ENCODE peak calls at places on chromosomes 2 and 18, in four cellular contexts. Z is K562, I is WTC11, R is GM12878. L is an unnamed sample.

GRCh38 chr2:105518897-105519296 is 120.0 kb upstream of the FHL2 start:
- DNase-seq in I (no peak), R (no peak), Z (peak), L (peak)

GRCh38 chr2:234003972-234004617 is 46.4 kb upstream of the SPP2 start:
- DNase-seq in R (no peak), I (no peak), Z (peak), L (no peak)

GRCh38 chr2:119068154-119068725 is 90.3 kb downstream of the C1QL2 start:
- DNase-seq in I (no peak), R (no peak), Z (no peak), L (no peak)

GRCh38 chr2:63486861-63487290 is 101.4 kb downstream of the WDPCP start:
- DNase-seq in I (no peak), Z (no peak), R (no peak), L (no peak)

GRCh38 chr2:10278029-10278762 is 24.5 kb upstream of the HPCAL1 start:
- DNase-seq in I (no peak), R (no peak), Z (peak), L (peak)

GRCh38 chr18:27378396-27379094 is 193.4 kb upstream of the CHST9 start:
- DNase-seq in R (no peak), Z (no peak), I (no peak), L (no peak)

GRCh38 chr2:158134655-158135054 is 33.0 kb downstream of the UPP2 start:
- DNase-seq in Z (no peak), I (no peak), R (no peak), L (peak)

GRCh38 chr2:113253453-113253852 is 25.3 kb downstream of the PAX8 start:
- DNase-seq in R (no peak), I (no peak), Z (no peak), L (no peak)

GRCh38 chr2:66985901-66986300 is 411.2 kb upstream of the ETAA1 start:
- DNase-seq in I (no peak), R (no peak), Z (no peak), L (no peak)

GRCh38 chr18:42052137-42052708 is 97.2 kb downstream of the PIK3C3 start:
- DNase-seq in R (no peak), I (no peak), Z (peak), L (no peak)

GRCh38 chr2:174546519-174547506 is 50.8 kb downstream of the WIPF1 start:
- DNase-seq in I (peak), Z (peak), R (no peak), L (peak)

GRCh38 chr2:51068237-51068636 is 36.3 kb upstream of the NRXN1 start:
- DNase-seq in I (no peak), Z (no peak), R (no peak), L (no peak)

GRCh38 chr18:35289293-35290069 is 548 bp downstream of the ZSCAN30 start:
- DNase-seq in R (no peak), I (peak), Z (peak), L (peak)

GRCh38 chr2:88874063-88874657 is 182.7 kb downstream of the RPIA start:
- DNase-seq in Z (peak), R (no peak), I (peak), L (peak)

GRCh38 chr2:26088038-26088643 is 54.3 kb downstream of the RAB10 start:
- DNase-seq in Z (peak), I (no peak), R (no peak), L (peak)

GRCh38 chr2:233387225-233387624 is 32.9 kb downstream of the DGKD start:
- DNase-seq in R (no peak), Z (no peak), I (no peak), L (no peak)

GRCh38 chr2:134232461-134232860 is 21.4 kb upstream of the MGAT5 start:
- DNase-seq in Z (no peak), I (no peak), R (no peak), L (no peak)

GRCh38 chr2:118812530-118812929 is 34.9 kb downstream of the EN1 start:
- DNase-seq in I (peak), R (no peak), Z (no peak), L (no peak)

GRCh38 chr2:225694664-225695063 is 295.2 kb downstream of the NYAP2 start:
- DNase-seq in I (no peak), R (no peak), Z (no peak), L (no peak)

GRCh38 chr2:120596191-120596781 is 139.4 kb upstream of the GLI2 start:
- DNase-seq in R (no peak), Z (no peak), I (no peak), L (no peak)

GRCh38 chr2:237774811-237775553 is 23.6 kb upstream of the RBM44 start:
- DNase-seq in R (peak), Z (peak), I (peak), L (peak)

DNA sequence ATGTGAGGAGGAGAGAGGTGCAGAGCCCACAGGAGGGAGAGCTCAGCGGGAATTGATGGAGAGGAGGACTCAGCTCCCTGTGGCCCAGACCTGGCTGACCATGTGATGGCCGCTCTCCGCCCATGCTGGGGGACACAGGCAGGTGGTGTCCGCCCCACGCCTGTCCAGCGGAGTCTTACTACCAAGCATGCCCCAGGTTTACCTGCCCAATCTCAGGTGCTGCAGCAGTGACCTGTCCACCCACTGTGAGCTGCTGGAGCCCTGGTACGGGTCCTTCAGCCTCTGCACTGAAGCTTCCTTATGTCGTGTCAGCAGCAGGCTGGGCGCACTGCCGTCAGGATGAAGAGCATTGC is 170.8 kb downstream of the RTP5 start:
- DNase-seq in Z (no peak), I (no peak), R (no peak), L (no peak)
- TF ChIP-seq CBFB in Z (no peak), I (no peak), R (no peak), L (no peak)

GRCh38 chr2:172113617-172114016 is 10.9 kb upstream of the DLX2 start:
- DNase-seq in R (no peak), Z (peak), I (no peak), L (peak)
- TF ChIP-seq CBFB in R (no peak), Z (no peak), I (no peak), L (no peak)

GRCh38 chr2:221350621-221351020 is 221.5 kb downstream of the EPHA4 start:
- DNase-seq in I (no peak), Z (no peak), R (no peak), L (no peak)
- TF ChIP-seq CBFB in I (no peak), Z (no peak), R (no peak), L (no peak)

DNA sequence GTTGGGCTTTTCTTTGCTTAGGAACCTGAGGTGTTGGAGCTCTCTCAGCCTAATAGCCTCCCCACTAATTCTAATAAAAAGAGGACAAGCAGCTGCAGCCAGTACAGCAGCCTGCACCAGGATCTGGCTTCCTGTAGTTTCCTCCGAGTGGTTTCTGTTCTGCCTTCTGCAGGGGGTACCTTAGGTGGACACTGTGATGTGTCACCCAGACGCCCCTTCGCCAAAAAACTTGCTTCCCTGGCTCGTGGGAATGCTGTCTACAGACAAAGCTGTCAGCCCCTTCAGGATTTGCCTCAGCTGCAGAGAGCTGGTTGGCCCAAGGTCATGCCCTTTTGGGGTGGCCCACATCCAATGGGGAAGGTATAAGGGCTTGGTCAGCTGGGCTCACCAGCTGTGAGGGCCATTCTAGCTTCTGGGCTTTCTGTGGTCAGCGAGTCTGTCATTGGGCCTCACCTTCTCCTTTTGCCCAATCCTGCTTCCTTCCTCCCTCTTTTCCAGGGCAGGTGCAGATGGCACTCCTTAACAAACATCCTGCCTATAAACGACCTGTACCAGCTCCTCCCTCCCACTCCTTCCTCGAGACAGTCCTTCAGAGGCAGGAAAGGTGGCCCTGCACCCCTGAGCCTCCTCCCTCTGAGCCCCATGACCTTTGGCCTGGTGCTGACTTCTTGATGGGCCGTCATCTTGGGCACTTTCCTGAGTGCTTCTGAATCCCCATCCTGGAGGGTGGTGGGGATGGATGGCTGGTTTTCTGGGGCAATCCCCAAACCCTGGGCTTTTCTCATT is 44.0 kb upstream of the ROCK2 start:
- DNase-seq in R (no peak), Z (no peak), I (no peak), L (no peak)
- TF ChIP-seq CBFB in R (no peak), Z (no peak), I (no peak), L (no peak)

GRCh38 chr2:108316194-108316880 is 27.6 kb downstream of the SULT1C2 start:
- DNase-seq in Z (peak), R (no peak), I (peak), L (no peak)

GRCh38 chr2:108315408-108316193 is 26.9 kb downstream of the SULT1C2 start:
- DNase-seq in I (no peak), R (no peak), Z (no peak), L (peak)

GRCh38 chr2:108320326-108320932 is 31.7 kb downstream of the SULT1C2 start:
- DNase-seq in I (no peak), R (no peak), Z (no peak), L (no peak)

GRCh38 chr2:108314586-108315296 is 26.0 kb downstream of the SULT1C2 start:
- DNase-seq in Z (no peak), R (no peak), I (no peak), L (no peak)

DNA sequence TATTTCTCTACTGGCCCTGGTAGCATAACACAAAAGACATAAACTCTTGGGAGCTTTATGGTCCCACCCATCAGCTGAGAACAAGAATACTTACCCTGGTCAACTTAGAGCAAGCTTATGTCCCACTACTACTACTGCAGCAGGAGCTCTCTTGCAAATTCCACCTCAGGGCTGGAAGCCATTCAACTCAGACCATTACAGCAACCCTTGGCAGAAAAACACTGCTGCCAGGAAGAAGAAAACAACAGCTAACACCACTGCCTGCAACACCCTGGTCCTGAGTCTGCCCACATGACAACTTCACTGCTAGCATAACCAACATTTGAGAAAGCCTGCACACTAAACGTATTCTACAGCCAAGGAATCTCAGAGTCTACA is 28.2 kb downstream of the SULT1C2 start:
- DNase-seq in R (no peak), Z (no peak), I (no peak), L (no peak)
- TF ChIP-seq CBFB in R (no peak), Z (no peak), I (no peak), L (no peak)

DNA sequence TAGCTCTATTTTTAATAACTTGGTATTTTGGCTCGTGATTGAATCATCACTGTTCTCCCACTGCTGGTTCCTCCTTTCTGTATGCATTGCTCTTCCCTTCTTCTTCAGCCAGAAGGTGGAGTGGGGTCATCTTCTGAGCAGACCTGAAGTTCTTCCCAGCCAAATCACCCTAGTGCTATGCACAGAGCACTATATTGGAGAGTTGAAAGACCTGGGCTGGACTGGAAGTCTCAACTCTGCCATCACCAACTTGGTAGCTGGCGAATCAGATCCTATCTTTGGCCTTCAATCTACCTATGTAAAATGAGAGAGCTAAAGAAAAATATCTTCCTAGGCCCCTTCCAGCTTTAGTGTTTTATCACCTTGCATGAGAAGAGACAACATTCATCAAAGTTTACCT is 54.2 kb downstream of the CPO start:
- DNase-seq in I (no peak), Z (no peak), R (no peak), L (no peak)
- TF ChIP-seq CBFB in I (no peak), Z (no peak), R (no peak), L (no peak)

L was measured in HepG2.